ENCODE peak calls at places on chromosomes 13 and 19, in five cellular contexts. One of them, this sample, is unnamed.

GRCh38 chr13:113853518-113854237 is 10.2 kb downstream of the GAS6 start:
- DNase-seq in adrenal gland: peak
- DNase-seq in heart left ventricle: peak
- DNase-seq in H1: peak
- DNase-seq in tibial nerve: no peak
- DNase-seq in this sample: no peak

GRCh38 chr13:35797946-35798345 is 321.5 kb upstream of the MAB21L1 start:
- DNase-seq in tibial nerve: no peak
- DNase-seq in H1: no peak
- DNase-seq in heart left ventricle: no peak
- DNase-seq in adrenal gland: no peak
- DNase-seq in this sample: no peak

GRCh38 chr13:72953391-72953960 is 105.3 kb upstream of the KLF5 start:
- DNase-seq in H1: no peak
- DNase-seq in tibial nerve: no peak
- DNase-seq in adrenal gland: no peak
- DNase-seq in heart left ventricle: no peak
- DNase-seq in this sample: no peak

GRCh38 chr13:32001392-32001768 is 30.2 kb upstream of the FRY start:
- DNase-seq in H1: no peak
- DNase-seq in adrenal gland: peak
- DNase-seq in tibial nerve: no peak
- DNase-seq in heart left ventricle: peak
- DNase-seq in this sample: peak

GRCh38 chr19:4547303-4548237 is 7.7 kb upstream of the LRG1 start:
- DNase-seq in tibial nerve: no peak
- DNase-seq in adrenal gland: peak
- DNase-seq in H1: no peak
- DNase-seq in heart left ventricle: no peak
- DNase-seq in this sample: no peak

GRCh38 chr13:36778083-36778671 is 40.8 kb upstream of the RFXAP start:
- DNase-seq in tibial nerve: no peak
- DNase-seq in H1: peak
- DNase-seq in adrenal gland: no peak
- DNase-seq in heart left ventricle: no peak
- DNase-seq in this sample: no peak

GRCh38 chr13:75437582-75438318 is 44.2 kb downstream of the TBC1D4 start:
- DNase-seq in heart left ventricle: no peak
- DNase-seq in adrenal gland: no peak
- DNase-seq in tibial nerve: no peak
- DNase-seq in H1: no peak
- DNase-seq in this sample: no peak

GRCh38 chr19:11176466-11177193 is 20.7 kb downstream of the KANK2 start:
- DNase-seq in adrenal gland: no peak
- DNase-seq in H1: no peak
- DNase-seq in tibial nerve: no peak
- DNase-seq in heart left ventricle: no peak
- DNase-seq in this sample: no peak

GRCh38 chr13:109818136-109818535 is 31.8 kb upstream of the IRS2 start:
- DNase-seq in tibial nerve: no peak
- DNase-seq in heart left ventricle: no peak
- DNase-seq in H1: no peak
- DNase-seq in adrenal gland: no peak
- DNase-seq in this sample: no peak

GRCh38 chr19:5172859-5173577 is 167.6 kb downstream of the PTPRS start:
- DNase-seq in tibial nerve: no peak
- DNase-seq in H1: no peak
- DNase-seq in heart left ventricle: no peak
- DNase-seq in adrenal gland: peak
- DNase-seq in this sample: peak

GRCh38 chr13:28219408-28220099 is 81.2 kb downstream of the PAN3 start:
- DNase-seq in heart left ventricle: no peak
- DNase-seq in adrenal gland: no peak
- DNase-seq in H1: no peak
- DNase-seq in tibial nerve: no peak
- DNase-seq in this sample: no peak

GRCh38 chr13:52644108-52644507 is 1.9 kb downstream of the HNRNPA1L2 start:
- DNase-seq in tibial nerve: no peak
- DNase-seq in H1: no peak
- DNase-seq in heart left ventricle: no peak
- DNase-seq in adrenal gland: no peak
- DNase-seq in this sample: no peak

GRCh38 chr19:11657307-11657706 is 60.0 kb downstream of the ZNF627 start:
- DNase-seq in H1: no peak
- DNase-seq in tibial nerve: no peak
- DNase-seq in adrenal gland: no peak
- DNase-seq in heart left ventricle: no peak
- DNase-seq in this sample: no peak

GRCh38 chr19:43311256-43311655 is 41.9 kb upstream of the PSG9 start:
- DNase-seq in tibial nerve: no peak
- DNase-seq in heart left ventricle: no peak
- DNase-seq in H1: no peak
- DNase-seq in adrenal gland: no peak
- DNase-seq in this sample: no peak

GRCh38 chr13:109400192-109400591 is 386.2 kb downstream of the IRS2 start:
- DNase-seq in tibial nerve: no peak
- DNase-seq in H1: no peak
- DNase-seq in heart left ventricle: no peak
- DNase-seq in adrenal gland: peak
- DNase-seq in this sample: no peak

GRCh38 chr13:66068683-66069082 is 1161.5 kb downstream of the PCDH9 start:
- DNase-seq in tibial nerve: no peak
- DNase-seq in heart left ventricle: no peak
- DNase-seq in H1: no peak
- DNase-seq in adrenal gland: no peak
- DNase-seq in this sample: no peak

GRCh38 chr19:41934849-41935374 is 6.7 kb upstream of the ERFL start:
- DNase-seq in H1: peak
- DNase-seq in tibial nerve: peak
- DNase-seq in adrenal gland: peak
- DNase-seq in heart left ventricle: peak
- DNase-seq in this sample: peak

GRCh38 chr19:50334741-50335421 is 5.7 kb upstream of the KCNC3 start:
- DNase-seq in tibial nerve: no peak
- DNase-seq in heart left ventricle: no peak
- DNase-seq in adrenal gland: no peak
- DNase-seq in H1: no peak
- DNase-seq in this sample: no peak

GRCh38 chr13:44237276-44237767 is 136.3 kb upstream of the SERP2 start:
- DNase-seq in heart left ventricle: peak
- DNase-seq in tibial nerve: peak
- DNase-seq in adrenal gland: peak
- DNase-seq in H1: no peak
- DNase-seq in this sample: no peak

GRCh38 chr13:112588490-112589297 is 741 bp upstream of the TUBGCP3 start:
- DNase-seq in adrenal gland: no peak
- DNase-seq in H1: no peak
- DNase-seq in tibial nerve: no peak
- DNase-seq in heart left ventricle: no peak
- DNase-seq in this sample: no peak

GRCh38 chr13:43289458-43290255 is 266.3 kb downstream of the DNAJC15 start:
- DNase-seq in H1: no peak
- DNase-seq in tibial nerve: no peak
- DNase-seq in adrenal gland: no peak
- DNase-seq in heart left ventricle: no peak
- DNase-seq in this sample: no peak

GRCh38 chr19:39934584-39935233 is at the start of gene FCGBP:
- DNase-seq in adrenal gland: no peak
- DNase-seq in heart left ventricle: no peak
- DNase-seq in tibial nerve: no peak
- DNase-seq in H1: no peak
- DNase-seq in this sample: no peak

GRCh38 chr19:19062454-19063182 is 1.2 kb upstream of the SLC25A42 start:
- DNase-seq in H1: no peak
- DNase-seq in tibial nerve: no peak
- DNase-seq in adrenal gland: peak
- DNase-seq in heart left ventricle: no peak
- DNase-seq in this sample: peak

GRCh38 chr19:52224211-52224610 is 34.4 kb downstream of the PPP2R1A start:
- DNase-seq in tibial nerve: no peak
- DNase-seq in heart left ventricle: peak
- DNase-seq in adrenal gland: no peak
- DNase-seq in H1: no peak
- DNase-seq in this sample: no peak

GRCh38 chr19:38639679-38640078 is 7.8 kb upstream of the ACTN4 start:
- DNase-seq in heart left ventricle: no peak
- DNase-seq in tibial nerve: no peak
- DNase-seq in H1: no peak
- DNase-seq in adrenal gland: no peak
- DNase-seq in this sample: no peak
- TF ChIP-seq POLR2A in heart left ventricle: no peak
- TF ChIP-seq POLR2A in tibial nerve: no peak
- TF ChIP-seq POLR2A in H1: no peak
- TF ChIP-seq POLR2A in adrenal gland: no peak
- TF ChIP-seq POLR2A in this sample: no peak

GRCh38 chr19:57746580-57747471 is at the start of gene ZNF776:
- DNase-seq in adrenal gland: peak
- DNase-seq in H1: peak
- DNase-seq in heart left ventricle: peak
- DNase-seq in tibial nerve: peak
- DNase-seq in this sample: peak
- TF ChIP-seq POLR2A in adrenal gland: peak
- TF ChIP-seq POLR2A in H1: peak
- TF ChIP-seq POLR2A in heart left ventricle: no peak
- TF ChIP-seq POLR2A in tibial nerve: no peak
- TF ChIP-seq POLR2A in this sample: peak

DNA sequence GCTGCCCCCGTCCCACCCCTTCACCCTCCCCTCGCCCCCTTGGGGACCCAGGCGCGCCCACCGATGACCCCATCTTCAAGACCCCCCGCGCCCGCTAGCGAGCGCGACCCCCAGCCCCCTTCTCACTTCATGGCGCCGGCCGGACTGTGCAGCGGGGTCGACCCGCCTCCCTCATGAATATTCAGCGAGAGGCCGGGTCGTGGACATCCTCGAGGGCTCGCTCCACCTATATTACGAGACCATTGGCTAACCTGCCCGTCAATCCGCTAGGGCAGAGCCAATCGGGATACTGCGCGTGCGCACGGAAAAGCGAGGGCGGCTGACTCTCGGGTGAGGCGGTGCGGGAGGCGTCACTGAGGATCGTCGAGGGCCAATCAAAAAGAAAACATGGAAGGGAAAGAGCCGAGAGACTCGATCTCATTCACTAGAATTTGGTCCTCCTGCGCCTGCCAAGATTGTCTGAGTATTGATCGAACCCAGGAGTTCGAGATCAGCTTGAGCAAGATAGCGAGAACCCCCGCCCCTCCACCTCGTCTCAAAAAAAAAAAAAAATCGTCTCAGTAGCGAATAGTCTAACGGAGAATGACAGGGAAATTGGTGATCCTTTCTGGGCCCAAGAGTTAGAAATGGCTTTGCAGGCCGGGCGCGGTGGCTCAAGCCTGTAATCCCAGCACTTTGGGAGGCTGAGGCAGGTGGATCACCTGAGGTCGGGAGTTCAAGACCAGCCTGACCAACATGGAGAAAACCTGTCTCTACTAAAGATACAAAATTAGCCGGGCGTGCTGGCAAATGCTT is at the start of gene ERCC2:
- DNase-seq in adrenal gland: peak
- DNase-seq in H1: peak
- DNase-seq in tibial nerve: peak
- DNase-seq in heart left ventricle: peak
- DNase-seq in this sample: peak
- TF ChIP-seq POLR2A in adrenal gland: peak
- TF ChIP-seq POLR2A in H1: no peak
- TF ChIP-seq POLR2A in tibial nerve: peak
- TF ChIP-seq POLR2A in heart left ventricle: no peak
- TF ChIP-seq POLR2A in this sample: peak

DNA sequence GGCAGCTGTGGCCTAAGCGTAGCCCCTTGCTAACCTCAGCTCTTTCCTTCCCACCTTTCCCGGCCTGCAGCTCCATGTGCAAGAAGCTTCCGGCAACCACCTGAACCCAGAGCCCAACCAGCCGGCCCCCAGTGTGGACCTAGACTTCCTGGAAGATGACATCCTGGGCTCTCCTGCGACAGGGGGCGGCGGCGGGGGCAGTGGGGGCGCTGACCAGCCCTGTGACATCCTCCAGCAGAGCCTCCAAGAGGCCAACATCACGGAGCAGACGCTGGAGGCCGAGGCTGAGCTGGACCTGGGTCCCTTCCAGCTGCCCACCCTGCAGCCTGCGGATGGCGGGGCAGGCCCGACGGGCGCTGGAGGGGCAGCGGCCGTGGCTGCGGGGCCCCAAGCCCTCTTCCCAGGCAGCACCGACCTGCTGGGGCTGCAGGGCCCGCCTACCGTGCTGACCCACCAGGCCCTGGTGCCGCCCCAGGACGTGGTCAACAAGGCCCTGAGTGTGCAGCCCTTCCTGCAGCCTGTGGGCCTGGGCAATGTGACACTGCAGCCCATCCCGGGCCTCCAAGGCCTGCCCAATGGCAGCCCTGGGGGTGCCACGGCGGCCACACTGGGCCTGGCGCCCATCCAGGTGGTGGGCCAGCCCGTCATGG is 33.8 kb upstream of the EHD2 start:
- DNase-seq in H1: no peak
- DNase-seq in adrenal gland: no peak
- DNase-seq in heart left ventricle: no peak
- DNase-seq in tibial nerve: no peak
- DNase-seq in this sample: no peak
- TF ChIP-seq POLR2A in H1: no peak
- TF ChIP-seq POLR2A in adrenal gland: no peak
- TF ChIP-seq POLR2A in heart left ventricle: no peak
- TF ChIP-seq POLR2A in tibial nerve: no peak
- TF ChIP-seq POLR2A in this sample: no peak

GRCh38 chr19:15871570-15871969 is 26.3 kb downstream of the CYP4F2 start:
- DNase-seq in tibial nerve: no peak
- DNase-seq in H1: no peak
- DNase-seq in heart left ventricle: no peak
- DNase-seq in adrenal gland: no peak
- DNase-seq in this sample: peak
- TF ChIP-seq POLR2A in tibial nerve: no peak
- TF ChIP-seq POLR2A in H1: no peak
- TF ChIP-seq POLR2A in heart left ventricle: no peak
- TF ChIP-seq POLR2A in adrenal gland: no peak
- TF ChIP-seq POLR2A in this sample: no peak